ENCODE peak calls at places on chromosomes 3 and 15, in five cellular contexts. One of them, this sample, is unnamed.
A peak's percentile ranks its signal among the peaks of the same experiment; 100 is the strongest.

GRCh38 chr3:168212664-168213255 is 117.0 kb upstream of the GOLIM4 start:
- DNase-seq in PC-3: no peak
- DNase-seq in HCT116: no peak
- DNase-seq in mucosa of descending colon: no peak
- DNase-seq in tibial artery: no peak
- DNase-seq in this sample: no peak

GRCh38 chr3:55180936-55181535 is 253.2 kb upstream of the LRTM1 start:
- DNase-seq in tibial artery: no peak
- DNase-seq in PC-3: peak; percentile 73
- DNase-seq in HCT116: no peak
- DNase-seq in mucosa of descending colon: peak; percentile 66
- DNase-seq in this sample: no peak

GRCh38 chr15:22868928-22869327 is 30.5 kb downstream of the NIPA2 start:
- DNase-seq in tibial artery: no peak
- DNase-seq in HCT116: no peak
- DNase-seq in PC-3: no peak
- DNase-seq in mucosa of descending colon: no peak
- DNase-seq in this sample: no peak

GRCh38 chr3:191135175-191135574 is 63.9 kb upstream of the OSTN start:
- DNase-seq in HCT116: no peak
- DNase-seq in mucosa of descending colon: no peak
- DNase-seq in tibial artery: no peak
- DNase-seq in PC-3: no peak
- DNase-seq in this sample: no peak

GRCh38 chr15:95464091-95464888 is 866.2 kb upstream of the NR2F2 start:
- DNase-seq in mucosa of descending colon: no peak
- DNase-seq in PC-3: no peak
- DNase-seq in tibial artery: no peak
- DNase-seq in HCT116: no peak
- DNase-seq in this sample: peak; percentile 86

GRCh38 chr3:64741344-64741743 is 53.5 kb upstream of the ADAMTS9 start:
- DNase-seq in mucosa of descending colon: no peak
- DNase-seq in tibial artery: peak; percentile 84
- DNase-seq in PC-3: no peak
- DNase-seq in HCT116: no peak
- DNase-seq in this sample: no peak

GRCh38 chr15:22240951-22241350 is 160.6 kb downstream of the OR4M2 start:
- DNase-seq in PC-3: no peak
- DNase-seq in mucosa of descending colon: no peak
- DNase-seq in tibial artery: no peak
- DNase-seq in HCT116: no peak
- DNase-seq in this sample: no peak

GRCh38 chr3:45537960-45538640 is 56.5 kb upstream of the LIMD1 start:
- DNase-seq in tibial artery: no peak
- DNase-seq in PC-3: no peak
- DNase-seq in mucosa of descending colon: peak; percentile 40
- DNase-seq in HCT116: no peak
- DNase-seq in this sample: no peak

GRCh38 chr3:187641319-187641976 is 28.7 kb downstream of the SST start:
- DNase-seq in PC-3: no peak
- DNase-seq in mucosa of descending colon: no peak
- DNase-seq in HCT116: no peak
- DNase-seq in tibial artery: no peak
- DNase-seq in this sample: no peak

GRCh38 chr3:13245579-13245978 is 172.3 kb upstream of the IQSEC1 start:
- DNase-seq in mucosa of descending colon: no peak
- DNase-seq in tibial artery: no peak
- DNase-seq in HCT116: no peak
- DNase-seq in PC-3: no peak
- DNase-seq in this sample: no peak

GRCh38 chr15:41870689-41871081 is 23.2 kb downstream of the SPTBN5 start:
- DNase-seq in PC-3: peak; percentile 98
- DNase-seq in mucosa of descending colon: peak; percentile 12
- DNase-seq in tibial artery: no peak
- DNase-seq in HCT116: no peak
- DNase-seq in this sample: no peak

GRCh38 chr3:166274996-166275395 is 437.8 kb upstream of the BCHE start:
- DNase-seq in PC-3: no peak
- DNase-seq in mucosa of descending colon: no peak
- DNase-seq in tibial artery: no peak
- DNase-seq in HCT116: no peak
- DNase-seq in this sample: no peak

GRCh38 chr3:68290333-68290732 is 635.9 kb upstream of the SUCLG2 start:
- DNase-seq in HCT116: no peak
- DNase-seq in mucosa of descending colon: no peak
- DNase-seq in PC-3: no peak
- DNase-seq in tibial artery: no peak
- DNase-seq in this sample: no peak

GRCh38 chr3:68288050-68288449 is 633.6 kb upstream of the SUCLG2 start:
- DNase-seq in PC-3: no peak
- DNase-seq in mucosa of descending colon: no peak
- DNase-seq in HCT116: no peak
- DNase-seq in tibial artery: no peak
- DNase-seq in this sample: no peak
- H3K4me1 ChIP-seq in PC-3: no peaks in the 10 kb centered on the region
- H3K4me1 ChIP-seq in mucosa of descending colon: no peaks in the 10 kb centered on the region
- H3K4me1 ChIP-seq in HCT116: no peaks in the 10 kb centered on the region
- H3K4me1 ChIP-seq in tibial artery: no peaks in the 10 kb centered on the region
- H3K4me1 ChIP-seq in this sample: no peaks in the 10 kb centered on the region

DNA sequence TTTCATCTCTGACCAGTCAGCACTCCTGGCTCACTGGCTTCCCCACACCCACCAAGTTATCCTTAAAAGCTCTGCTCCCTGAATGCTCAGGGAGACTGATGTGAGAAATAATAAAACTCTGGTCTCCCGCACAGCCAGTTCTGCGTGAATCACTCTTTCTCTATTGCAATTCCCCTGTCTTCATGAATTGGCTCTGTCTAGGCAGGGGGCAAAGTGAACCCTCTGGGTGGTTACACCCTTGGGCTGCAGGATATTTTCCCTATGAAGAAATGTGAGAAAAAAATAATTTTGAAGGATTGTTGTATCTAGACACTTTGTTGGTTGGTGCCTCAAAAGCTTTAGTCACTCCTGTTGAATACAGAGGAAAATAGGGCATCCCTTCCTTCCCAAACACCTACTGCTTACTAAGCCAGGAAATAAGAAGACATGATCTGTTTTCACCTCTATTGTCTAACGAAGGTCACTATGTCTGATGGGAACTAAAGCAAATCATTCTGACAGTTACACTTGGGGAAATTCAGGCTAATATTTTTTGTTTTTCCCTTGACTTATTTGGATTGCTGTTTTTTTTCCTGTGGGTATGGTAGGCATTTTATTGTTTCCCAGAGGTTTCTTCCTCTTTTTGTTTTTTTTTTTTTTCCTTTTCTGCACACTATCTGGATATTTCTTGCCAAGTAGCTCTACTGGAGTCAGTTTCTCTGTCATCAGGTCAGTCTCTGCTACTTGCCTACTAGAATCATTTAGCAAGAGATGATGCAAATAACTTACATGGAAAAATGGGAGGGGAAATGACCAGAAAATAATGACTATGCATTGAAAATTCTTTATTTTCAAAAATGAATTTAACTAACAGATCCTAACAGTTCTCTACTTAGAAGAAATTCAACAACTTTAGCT is 15.4 kb upstream of the TNFSF10 start:
- DNase-seq in tibial artery: no peak
- DNase-seq in HCT116: no peak
- DNase-seq in mucosa of descending colon: no peak
- DNase-seq in PC-3: no peak
- DNase-seq in this sample: no peak
- H3K4me1 ChIP-seq in tibial artery: no peaks in the 10 kb centered on the region
- H3K4me1 ChIP-seq in HCT116: peaks cover 18% of the 10 kb centered on the region
- H3K4me1 ChIP-seq in mucosa of descending colon: peaks cover 10% of the 10 kb centered on the region
- H3K4me1 ChIP-seq in PC-3: peaks cover 3% of the 10 kb centered on the region
- H3K4me1 ChIP-seq in this sample: no peaks in the 10 kb centered on the region

DNA sequence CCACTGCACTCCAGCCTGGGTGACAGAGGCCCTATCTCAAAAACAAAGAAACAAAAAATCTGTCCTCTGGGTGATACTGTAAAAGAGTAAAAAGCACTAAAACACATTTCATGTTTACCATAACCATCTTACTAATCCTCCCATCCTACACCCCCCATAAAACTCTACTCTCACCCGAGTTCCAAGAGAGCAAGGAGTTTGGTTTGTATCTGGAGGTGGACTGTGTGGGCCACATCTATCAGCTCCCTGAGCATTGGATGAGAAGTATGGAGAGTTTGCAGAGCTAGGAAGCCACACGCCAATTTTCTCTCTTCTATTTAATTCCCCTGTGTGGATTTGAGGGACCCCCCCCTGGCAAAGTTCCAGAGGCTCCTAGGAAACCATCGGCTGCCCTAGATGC is 80.0 kb downstream of the ATP10A start:
- DNase-seq in HCT116: no peak
- DNase-seq in PC-3: no peak
- DNase-seq in tibial artery: no peak
- DNase-seq in mucosa of descending colon: no peak
- DNase-seq in this sample: no peak
- H3K4me1 ChIP-seq in HCT116: no peaks in the 10 kb centered on the region
- H3K4me1 ChIP-seq in PC-3: no peaks in the 10 kb centered on the region
- H3K4me1 ChIP-seq in tibial artery: peaks cover 33% of the 10 kb centered on the region
- H3K4me1 ChIP-seq in mucosa of descending colon: no peaks in the 10 kb centered on the region
- H3K4me1 ChIP-seq in this sample: no peaks in the 10 kb centered on the region

DNA sequence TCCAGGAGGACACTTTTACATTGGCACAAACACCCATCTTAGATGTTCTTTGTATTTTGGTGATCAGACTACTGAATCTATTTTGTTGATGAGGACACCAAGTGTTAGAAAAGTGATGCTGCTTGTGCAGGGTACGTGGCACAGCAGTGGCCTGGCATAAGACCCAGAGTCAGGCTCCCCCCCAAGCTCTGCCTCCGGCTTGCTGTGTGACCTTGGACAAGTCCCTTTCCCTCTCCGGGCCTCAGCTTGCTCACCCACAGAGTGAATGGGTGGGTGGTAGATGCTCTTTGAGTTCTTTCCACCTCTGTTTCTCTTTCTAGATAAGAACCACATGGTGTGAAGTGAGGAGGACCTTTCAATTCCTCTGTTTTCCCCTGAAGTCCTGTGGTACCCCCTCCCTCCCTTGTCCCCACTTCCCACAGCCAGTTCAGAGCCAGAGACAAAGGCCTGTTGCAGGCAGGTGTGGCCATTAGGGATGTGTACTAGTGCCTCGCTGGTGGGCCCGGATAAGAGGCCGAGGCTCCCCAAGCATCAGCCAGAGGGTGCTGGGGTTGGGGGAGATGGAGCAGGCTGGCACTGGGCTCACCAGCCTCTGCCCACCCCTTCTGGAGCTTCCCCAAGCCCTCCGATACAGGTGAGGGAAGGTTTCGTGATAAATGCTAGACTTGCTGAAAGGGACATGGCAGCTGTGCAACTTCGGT is 43.6 kb downstream of the SMAD6 start:
- DNase-seq in tibial artery: no peak
- DNase-seq in mucosa of descending colon: no peak
- DNase-seq in PC-3: no peak
- DNase-seq in HCT116: no peak
- DNase-seq in this sample: no peak
- H3K4me1 ChIP-seq in tibial artery: peaks cover 77% of the 10 kb centered on the region
- H3K4me1 ChIP-seq in mucosa of descending colon: peaks cover 4% of the 10 kb centered on the region
- H3K4me1 ChIP-seq in PC-3: peaks cover 72% of the 10 kb centered on the region
- H3K4me1 ChIP-seq in HCT116: peaks cover 65% of the 10 kb centered on the region
- H3K4me1 ChIP-seq in this sample: peaks cover 45% of the 10 kb centered on the region

DNA sequence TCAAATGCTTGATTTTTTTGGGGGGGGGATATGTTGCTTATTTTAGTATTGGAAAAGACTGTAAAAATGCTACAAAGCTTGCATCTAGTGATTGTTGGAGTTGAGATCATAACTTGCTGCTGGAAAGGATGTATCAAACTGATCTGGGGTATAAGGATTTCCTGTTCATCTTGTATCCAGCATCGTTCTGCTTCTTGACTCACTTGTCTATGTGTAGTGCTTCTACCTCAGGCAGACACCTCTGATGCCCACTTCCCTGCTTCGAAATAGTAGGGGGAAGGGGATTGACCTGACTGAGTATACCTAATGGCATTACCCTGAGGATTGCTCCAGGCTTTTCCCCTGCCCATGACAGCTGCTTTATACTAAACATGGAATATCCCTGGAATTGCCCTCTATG is 42.7 kb downstream of the STT3B start:
- DNase-seq in PC-3: no peak
- DNase-seq in HCT116: no peak
- DNase-seq in tibial artery: no peak
- DNase-seq in mucosa of descending colon: no peak
- DNase-seq in this sample: no peak
- H3K4me1 ChIP-seq in PC-3: peaks cover 2% of the 10 kb centered on the region
- H3K4me1 ChIP-seq in HCT116: no peaks in the 10 kb centered on the region
- H3K4me1 ChIP-seq in tibial artery: peaks cover 6% of the 10 kb centered on the region
- H3K4me1 ChIP-seq in mucosa of descending colon: peaks cover 17% of the 10 kb centered on the region
- H3K4me1 ChIP-seq in this sample: peaks cover 5% of the 10 kb centered on the region

GRCh38 chr3:127750226-127751031 is 71.9 kb downstream of the MGLL start:
- DNase-seq in tibial artery: no peak
- DNase-seq in mucosa of descending colon: no peak
- DNase-seq in PC-3: peak; percentile 79
- DNase-seq in HCT116: no peak
- DNase-seq in this sample: no peak
- H3K4me1 ChIP-seq in tibial artery: peaks cover 43% of the 10 kb centered on the region
- H3K4me1 ChIP-seq in mucosa of descending colon: peaks cover 38% of the 10 kb centered on the region
- H3K4me1 ChIP-seq in PC-3: peaks cover 58% of the 10 kb centered on the region
- H3K4me1 ChIP-seq in HCT116: peaks cover 49% of the 10 kb centered on the region
- H3K4me1 ChIP-seq in this sample: peaks cover 9% of the 10 kb centered on the region

DNA sequence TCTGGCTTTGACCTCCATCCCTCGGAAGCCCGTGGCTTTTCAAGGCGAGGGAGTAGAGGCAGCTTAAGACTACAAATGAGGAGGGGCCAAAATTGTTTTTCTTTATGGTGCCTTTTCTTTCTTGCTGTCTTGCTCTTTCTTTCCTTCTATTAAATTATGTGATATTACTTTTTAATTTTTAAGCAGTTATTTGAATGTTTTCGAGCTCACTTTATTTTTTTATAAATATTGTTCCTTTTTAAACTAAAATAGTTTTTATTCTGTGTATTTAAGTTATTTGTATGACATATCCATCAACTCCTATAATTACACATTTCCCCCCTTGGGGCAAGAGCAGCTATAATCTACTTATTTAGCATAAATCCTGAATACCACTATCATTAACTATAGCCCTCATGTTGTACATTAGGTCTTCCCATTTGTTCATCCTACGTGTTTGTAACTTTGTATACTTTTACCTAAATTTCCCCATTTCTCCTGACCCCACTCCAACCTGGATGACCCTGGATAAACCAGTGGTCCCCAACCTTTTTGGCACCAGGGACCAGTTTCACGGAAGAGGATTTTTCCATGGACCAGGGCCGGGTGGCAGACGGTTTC is 622 bp upstream of the PLSCR1 start:
- DNase-seq in HCT116: no peak
- DNase-seq in mucosa of descending colon: no peak
- DNase-seq in tibial artery: no peak
- DNase-seq in PC-3: no peak
- DNase-seq in this sample: no peak
- H3K4me1 ChIP-seq in HCT116: peaks cover 24% of the 10 kb centered on the region
- H3K4me1 ChIP-seq in mucosa of descending colon: peaks cover 15% of the 10 kb centered on the region
- H3K4me1 ChIP-seq in tibial artery: peaks cover 6% of the 10 kb centered on the region
- H3K4me1 ChIP-seq in PC-3: peaks cover 32% of the 10 kb centered on the region
- H3K4me1 ChIP-seq in this sample: peaks cover 5% of the 10 kb centered on the region

This sample was measured in kidney.